ENCODE peak calls at places on chromosomes 16 and 17, in six cellular contexts. One of them, this sample, is unnamed.
A peak's percentile ranks its signal among the peaks of the same experiment; 100 is the strongest.

GRCh38 chr16:69089091-69089912 is 16.2 kb upstream of the HAS3 start:
- DNase-seq in K562: peak; percentile 68
- DNase-seq in H1: no peak
- DNase-seq in HCT116: no peak
- DNase-seq in HepG2: peak; percentile 72
- DNase-seq in GM12878: peak; percentile 21
- DNase-seq in this sample: no peak

GRCh38 chr17:2947588-2947950 is 115.8 kb downstream of the OR1D5 start:
- DNase-seq in GM12878: no peak
- DNase-seq in HCT116: no peak
- DNase-seq in H1: no peak
- DNase-seq in HepG2: no peak
- DNase-seq in K562: no peak
- DNase-seq in this sample: no peak

GRCh38 chr17:16283705-16284104 is 66.7 kb downstream of the PIGL start:
- DNase-seq in HepG2: no peak
- DNase-seq in H1: no peak
- DNase-seq in GM12878: no peak
- DNase-seq in K562: no peak
- DNase-seq in HCT116: no peak
- DNase-seq in this sample: no peak

GRCh38 chr16:77745972-77746371 is 23.7 kb downstream of the NUDT7 start:
- DNase-seq in HepG2: no peak
- DNase-seq in GM12878: no peak
- DNase-seq in HCT116: no peak
- DNase-seq in H1: no peak
- DNase-seq in K562: no peak
- DNase-seq in this sample: no peak

GRCh38 chr16:14354561-14355351 is 275.3 kb downstream of the PARN start:
- DNase-seq in GM12878: peak; percentile 100
- DNase-seq in H1: no peak
- DNase-seq in K562: no peak
- DNase-seq in HepG2: no peak
- DNase-seq in HCT116: no peak
- DNase-seq in this sample: no peak

GRCh38 chr16:27400751-27401620 is 988 bp upstream of the IL21R start:
- DNase-seq in H1: no peak
- DNase-seq in GM12878: no peak
- DNase-seq in HCT116: no peak
- DNase-seq in K562: no peak
- DNase-seq in HepG2: no peak
- DNase-seq in this sample: no peak

GRCh38 chr17:30921544-30922196 is at the start of gene ADAP2:
- DNase-seq in GM12878: no peak
- DNase-seq in K562: peak; percentile 69
- DNase-seq in HepG2: no peak
- DNase-seq in HCT116: peak; percentile 19
- DNase-seq in H1: peak; percentile 70
- DNase-seq in this sample: no peak

GRCh38 chr17:77036841-77037381 is 103.9 kb upstream of the SEC14L1 start:
- DNase-seq in H1: no peak
- DNase-seq in HepG2: no peak
- DNase-seq in HCT116: no peak
- DNase-seq in GM12878: no peak
- DNase-seq in K562: peak; percentile 36
- DNase-seq in this sample: no peak

GRCh38 chr16:57865746-57866528 is 63.6 kb upstream of the KIFC3 start:
- DNase-seq in H1: no peak
- DNase-seq in K562: no peak
- DNase-seq in HepG2: no peak
- DNase-seq in HCT116: no peak
- DNase-seq in GM12878: no peak
- DNase-seq in this sample: no peak

GRCh38 chr16:30777591-30778297 is 9.3 kb downstream of the ZNF629 start:
- DNase-seq in HCT116: no peak
- DNase-seq in GM12878: no peak
- DNase-seq in K562: no peak
- DNase-seq in HepG2: no peak
- DNase-seq in H1: no peak
- DNase-seq in this sample: no peak

GRCh38 chr17:59378621-59379194 is 47.3 kb downstream of the YPEL2 start:
- DNase-seq in K562: no peak
- DNase-seq in HCT116: no peak
- DNase-seq in HepG2: no peak
- DNase-seq in GM12878: no peak
- DNase-seq in H1: no peak
- DNase-seq in this sample: no peak

GRCh38 chr17:39739885-39740356 is 2.2 kb downstream of the GRB7 start:
- DNase-seq in H1: no peak
- DNase-seq in GM12878: no peak
- DNase-seq in HCT116: no peak
- DNase-seq in K562: no peak
- DNase-seq in HepG2: peak; percentile 43
- DNase-seq in this sample: no peak

GRCh38 chr17:15289285-15290185 is 24.4 kb upstream of the PMP22 start:
- DNase-seq in H1: no peak
- DNase-seq in GM12878: no peak
- DNase-seq in HCT116: no peak
- DNase-seq in K562: peak; percentile 12
- DNase-seq in HepG2: peak; percentile 25
- DNase-seq in this sample: no peak

GRCh38 chr17:73308017-73308823 is 3.6 kb downstream of the CDC42EP4 start:
- DNase-seq in HCT116: peak; percentile 86
- DNase-seq in GM12878: no peak
- DNase-seq in HepG2: peak; percentile 91
- DNase-seq in H1: no peak
- DNase-seq in K562: peak; percentile 76
- DNase-seq in this sample: no peak

GRCh38 chr16:56691885-56692284 is 9.6 kb downstream of the MT1X start:
- DNase-seq in GM12878: no peak
- DNase-seq in HepG2: peak; percentile 77
- DNase-seq in K562: no peak
- DNase-seq in H1: no peak
- DNase-seq in HCT116: peak; percentile 66
- DNase-seq in this sample: no peak

GRCh38 chr17:83079766-83080616 is 582 bp downstream of the METRNL start:
- DNase-seq in H1: no peak
- DNase-seq in GM12878: no peak
- DNase-seq in HCT116: no peak
- DNase-seq in HepG2: no peak
- DNase-seq in K562: peak; percentile 61
- DNase-seq in this sample: no peak

GRCh38 chr17:81460856-81461460 is 51.6 kb downstream of the ACTG1 start:
- DNase-seq in K562: peak; percentile 88
- DNase-seq in GM12878: no peak
- DNase-seq in H1: no peak
- DNase-seq in HCT116: no peak
- DNase-seq in HepG2: no peak
- DNase-seq in this sample: no peak

GRCh38 chr17:47291242-47291873 is 32.4 kb upstream of the EFCAB13 start:
- DNase-seq in HCT116: no peak
- DNase-seq in K562: no peak
- DNase-seq in H1: no peak
- DNase-seq in HepG2: peak; percentile 90
- DNase-seq in GM12878: no peak
- DNase-seq in this sample: no peak

GRCh38 chr17:17911003-17911613 is 61.1 kb downstream of the TOM1L2 start:
- DNase-seq in HepG2: no peak
- DNase-seq in H1: no peak
- DNase-seq in GM12878: no peak
- DNase-seq in HCT116: no peak
- DNase-seq in K562: no peak
- DNase-seq in this sample: no peak

GRCh38 chr16:23026777-23027362 is 122.4 kb downstream of the USP31 start:
- DNase-seq in H1: peak; percentile 55
- DNase-seq in GM12878: no peak
- DNase-seq in K562: no peak
- DNase-seq in HepG2: peak; percentile 37
- DNase-seq in HCT116: no peak
- DNase-seq in this sample: peak; percentile 30

GRCh38 chr16:57826706-57827625 is 24.7 kb upstream of the KIFC3 start:
- DNase-seq in GM12878: no peak
- DNase-seq in K562: no peak
- DNase-seq in H1: no peak
- DNase-seq in HepG2: peak; percentile 94
- DNase-seq in HCT116: no peak
- DNase-seq in this sample: no peak

GRCh38 chr17:83193336-83194188 is 114.2 kb downstream of the METRNL start:
- DNase-seq in H1: no peak
- DNase-seq in HCT116: no peak
- DNase-seq in K562: no peak
- DNase-seq in GM12878: no peak
- DNase-seq in HepG2: no peak
- DNase-seq in this sample: no peak

GRCh38 chr16:53944026-53944425 is 240.1 kb downstream of the FTO start:
- DNase-seq in K562: no peak
- DNase-seq in HCT116: no peak
- DNase-seq in HepG2: no peak
- DNase-seq in H1: no peak
- DNase-seq in GM12878: no peak
- DNase-seq in this sample: no peak

GRCh38 chr17:6671431-6671830 is 19.9 kb downstream of the C17orf100 start:
- DNase-seq in H1: no peak
- DNase-seq in K562: no peak
- DNase-seq in GM12878: no peak
- DNase-seq in HCT116: no peak
- DNase-seq in HepG2: no peak
- DNase-seq in this sample: no peak

GRCh38 chr16:68246121-68246520 is 948 bp downstream of the PLA2G15 start:
- DNase-seq in H1: no peak
- DNase-seq in GM12878: no peak
- DNase-seq in HCT116: no peak
- DNase-seq in K562: no peak
- DNase-seq in HepG2: no peak
- DNase-seq in this sample: no peak

GRCh38 chr17:49146620-49147306 is 14.2 kb downstream of the B4GALNT2 start:
- DNase-seq in HCT116: peak; percentile 84
- DNase-seq in GM12878: no peak
- DNase-seq in HepG2: peak; percentile 65
- DNase-seq in H1: no peak
- DNase-seq in K562: no peak
- DNase-seq in this sample: no peak

GRCh38 chr16:8950580-8951077 is 13.1 kb downstream of the USP7 start:
- DNase-seq in HCT116: no peak
- DNase-seq in K562: no peak
- DNase-seq in H1: no peak
- DNase-seq in HepG2: no peak
- DNase-seq in GM12878: no peak
- DNase-seq in this sample: no peak

GRCh38 chr16:3641801-3642396 is 12.6 kb upstream of the DNASE1 start:
- DNase-seq in GM12878: no peak
- DNase-seq in HCT116: no peak
- DNase-seq in H1: peak; percentile 34
- DNase-seq in HepG2: no peak
- DNase-seq in K562: no peak
- DNase-seq in this sample: no peak

GRCh38 chr17:50919321-50920040 is 53.3 kb upstream of the TOB1 start:
- DNase-seq in H1: peak; percentile 82
- DNase-seq in HCT116: no peak
- DNase-seq in HepG2: peak; percentile 86
- DNase-seq in GM12878: no peak
- DNase-seq in K562: peak; percentile 50
- DNase-seq in this sample: peak; percentile 40

GRCh38 chr16:22763655-22764054 is 50.3 kb upstream of the HS3ST2 start:
- DNase-seq in GM12878: no peak
- DNase-seq in HepG2: no peak
- DNase-seq in H1: no peak
- DNase-seq in HCT116: no peak
- DNase-seq in K562: no peak
- DNase-seq in this sample: no peak

DNA sequence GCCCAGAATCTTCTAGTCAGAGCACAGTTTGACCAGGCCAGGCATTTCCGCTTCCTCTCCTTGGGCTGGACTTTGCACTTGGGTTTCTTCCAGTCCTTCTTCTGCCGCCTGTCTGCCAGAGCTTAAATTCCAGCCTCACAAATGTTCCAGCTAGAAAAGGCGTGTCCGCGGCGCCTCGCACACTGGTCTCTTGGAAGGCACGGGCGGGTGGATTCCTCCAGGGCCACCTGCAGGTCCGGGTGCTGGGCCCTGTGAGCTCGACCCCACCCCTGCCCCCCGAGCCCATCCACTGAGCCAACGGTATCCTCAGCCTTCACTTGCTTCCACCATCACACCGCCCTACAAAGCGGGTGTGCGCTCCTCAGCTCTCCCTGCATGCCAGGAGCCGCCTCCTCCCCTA is 2026.5 kb downstream of the TP53TG3F start:
- DNase-seq in HCT116: no peak
- DNase-seq in HepG2: no peak
- DNase-seq in GM12878: no peak
- DNase-seq in K562: no peak
- DNase-seq in H1: no peak
- DNase-seq in this sample: no peak
- H3K9me3 ChIP-seq in HCT116: peaks cover 11% of the 10 kb centered on the region
- H3K9me3 ChIP-seq in HepG2: peaks cover 85% of the 10 kb centered on the region
- H3K9me3 ChIP-seq in GM12878: no peaks in the 10 kb centered on the region
- H3K9me3 ChIP-seq in K562: no peaks in the 10 kb centered on the region
- H3K9me3 ChIP-seq in H1: peaks cover 44% of the 10 kb centered on the region
- H3K9me3 ChIP-seq in this sample: no peaks in the 10 kb centered on the region

GRCh38 chr17:21375162-21375560 is 996 bp upstream of the KCNJ12 start:
- DNase-seq in HCT116: no peak
- DNase-seq in GM12878: no peak
- DNase-seq in HepG2: no peak
- DNase-seq in K562: no peak
- DNase-seq in H1: no peak
- DNase-seq in this sample: no peak
- TF ChIP-seq ZNF274 in HCT116: no peak
- TF ChIP-seq ZNF274 in GM12878: no peak
- TF ChIP-seq ZNF274 in HepG2: no peak
- TF ChIP-seq ZNF274 in K562: no peak
- TF ChIP-seq ZNF274 in H1: no peak
- TF ChIP-seq ZNF274 in this sample: no peak

GRCh38 chr16:35731341-35732040 is 2272.1 kb downstream of the TP53TG3F start:
- DNase-seq in HCT116: no peak
- DNase-seq in GM12878: no peak
- DNase-seq in H1: no peak
- DNase-seq in HepG2: no peak
- DNase-seq in K562: no peak
- DNase-seq in this sample: no peak
- H3K9me3 ChIP-seq in HCT116: no peaks in the 10 kb centered on the region
- H3K9me3 ChIP-seq in GM12878: no peaks in the 10 kb centered on the region
- H3K9me3 ChIP-seq in H1: peaks cover 99% of the 10 kb centered on the region
- H3K9me3 ChIP-seq in HepG2: peaks cover 100% of the 10 kb centered on the region
- H3K9me3 ChIP-seq in K562: no peaks in the 10 kb centered on the region
- H3K9me3 ChIP-seq in this sample: peaks cover 9% of the 10 kb centered on the region

DNA sequence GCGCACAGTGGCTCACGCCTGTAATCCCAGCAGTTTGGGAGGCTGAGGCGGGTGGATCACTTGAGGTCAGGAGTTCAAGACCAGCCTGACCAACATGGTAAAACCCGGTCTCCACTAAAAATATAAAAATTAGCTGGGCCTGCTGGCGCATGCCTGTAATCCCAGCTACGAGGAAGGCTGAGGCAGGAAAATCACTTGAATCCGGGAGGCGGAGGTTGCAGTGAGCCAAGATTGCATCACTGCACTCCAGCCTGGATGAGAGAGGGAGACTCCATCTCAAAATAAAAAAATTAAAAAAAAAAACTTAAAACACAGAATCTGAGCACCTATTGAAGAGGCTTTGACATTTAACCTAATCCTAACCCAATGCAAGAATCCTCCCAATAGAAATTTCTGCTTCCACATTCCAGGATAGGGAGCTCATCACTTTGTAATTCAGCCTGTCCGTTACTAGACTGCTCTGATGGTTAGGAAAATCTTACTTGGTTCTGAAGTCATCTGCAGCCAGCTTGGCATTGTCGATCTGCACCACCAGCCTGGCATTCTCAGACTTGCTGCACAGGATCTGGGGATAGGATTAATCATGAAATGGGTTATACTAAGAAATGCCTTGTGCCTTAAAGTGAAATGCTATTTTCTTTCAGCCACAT is 2.1 kb downstream of the KRT33B start:
- DNase-seq in GM12878: no peak
- DNase-seq in H1: no peak
- DNase-seq in HepG2: no peak
- DNase-seq in HCT116: no peak
- DNase-seq in K562: no peak
- DNase-seq in this sample: no peak
- TF ChIP-seq ZNF274 in GM12878: no peak
- TF ChIP-seq ZNF274 in H1: no peak
- TF ChIP-seq ZNF274 in HepG2: no peak
- TF ChIP-seq ZNF274 in HCT116: no peak
- TF ChIP-seq ZNF274 in K562: no peak
- TF ChIP-seq ZNF274 in this sample: no peak